ENCODE peak calls at places on chromosomes 13 and 19, in four cellular contexts. C is Caco-2; Y is NCI-H510A treated with DMSO at 0.1 percent for 48 hours; O is naive thymus-derived CD4-positive, alpha-beta T cell. P is an unnamed sample.

GRCh38 chr19:40718774-40719391 is 2.0 kb downstream of the ITPKC start:
- DNase-seq in O (no peak), Y (peak; percentile 56), C (peak; percentile 97), P (no peak)

GRCh38 chr13:27772651-27773425 is 19.4 kb upstream of the GSX1 start:
- DNase-seq in C (no peak), O (no peak), Y (no peak), P (no peak)

GRCh38 chr13:76725211-76725610 is 161.0 kb downstream of the KCTD12 start:
- DNase-seq in Y (no peak), O (no peak), C (no peak), P (no peak)

GRCh38 chr19:40831502-40832430 is 18.5 kb downstream of the CYP2A6 start:
- DNase-seq in C (peak; percentile 74), O (no peak), Y (peak; percentile 11), P (no peak)

GRCh38 chr19:34041922-34042521 is 130.3 kb upstream of the LSM14A start:
- DNase-seq in Y (no peak), C (peak; percentile 56), O (peak; percentile 59), P (peak; percentile 54)

GRCh38 chr13:24032252-24032651 is 128.3 kb upstream of the SPATA13 start:
- DNase-seq in Y (no peak), C (no peak), O (no peak), P (no peak)

GRCh38 chr19:10007366-10007765 is 2.9 kb downstream of the COL5A3 start:
- DNase-seq in Y (no peak), C (no peak), O (no peak), P (no peak)

GRCh38 chr13:85638265-85638664 is 161.0 kb downstream of the SLITRK6 start:
- DNase-seq in O (no peak), Y (no peak), C (no peak), P (no peak)

GRCh38 chr19:32889137-32889934 is 19.8 kb upstream of the SLC7A9 start:
- DNase-seq in Y (no peak), O (no peak), C (no peak), P (no peak)

GRCh38 chr13:93547886-93548285 is 321.3 kb downstream of the GPC6 start:
- DNase-seq in C (no peak), Y (no peak), O (no peak), P (no peak)

GRCh38 chr13:51148952-51149573 is 38.0 kb upstream of the C13orf42 start:
- DNase-seq in O (no peak), Y (peak; percentile 13), C (peak; percentile 59), P (no peak)

GRCh38 chr13:104008571-104009435 is 942.6 kb upstream of the SLC10A2 start:
- DNase-seq in C (no peak), O (no peak), Y (no peak), P (no peak)

GRCh38 chr19:55275851-55276719 is 3.8 kb downstream of the HSPBP1 start:
- DNase-seq in Y (no peak), O (no peak), C (no peak), P (peak; percentile 67)

GRCh38 chr19:51712461-51713081 is 11.2 kb downstream of the HAS1 start:
- DNase-seq in C (no peak), O (no peak), Y (peak; percentile 16), P (no peak)

GRCh38 chr13:106649495-106649894 is 81.6 kb upstream of the ARGLU1 start:
- DNase-seq in C (no peak), O (no peak), Y (no peak), P (no peak)